ENCODE peak calls at places on chromosome 1, in nine cellular contexts. One of them, this sample, is unnamed.
A peak's percentile ranks its signal among the peaks of the same experiment; 100 is the strongest.

GRCh38 chr1:29583727-29584126 is 347.4 kb downstream of the PTPRU start:
- DNase-seq in endothelial cell of umbilical vein: no peak
- DNase-seq in foreskin keratinocyte: peak; percentile 90
- DNase-seq in spleen: no peak
- DNase-seq in Peyer's patch: no peak
- DNase-seq in uterus: no peak
- DNase-seq in right cardiac atrium: no peak
- DNase-seq in neuronal stem cell: no peak
- DNase-seq in fibroblast of lung: no peak
- DNase-seq in this sample: peak; percentile 96

GRCh38 chr1:16630661-16631247 is 17.4 kb upstream of the NBPF1 start:
- DNase-seq in endothelial cell of umbilical vein: no peak
- DNase-seq in foreskin keratinocyte: no peak
- DNase-seq in spleen: peak; percentile 83
- DNase-seq in Peyer's patch: peak; percentile 16
- DNase-seq in uterus: peak; percentile 36
- DNase-seq in right cardiac atrium: peak; percentile 59
- DNase-seq in neuronal stem cell: no peak
- DNase-seq in fibroblast of lung: no peak
- DNase-seq in this sample: no peak

GRCh38 chr1:190328361-190328760 is 149.3 kb downstream of the BRINP3 start:
- DNase-seq in endothelial cell of umbilical vein: no peak
- DNase-seq in foreskin keratinocyte: no peak
- DNase-seq in spleen: no peak
- DNase-seq in Peyer's patch: no peak
- DNase-seq in uterus: no peak
- DNase-seq in right cardiac atrium: no peak
- DNase-seq in neuronal stem cell: no peak
- DNase-seq in fibroblast of lung: peak; percentile 44
- DNase-seq in this sample: no peak

GRCh38 chr1:40161888-40162397 is 756 bp downstream of the RLF start:
- DNase-seq in endothelial cell of umbilical vein: peak; percentile 42
- DNase-seq in foreskin keratinocyte: no peak
- DNase-seq in spleen: no peak
- DNase-seq in Peyer's patch: peak; percentile 40
- DNase-seq in uterus: no peak
- DNase-seq in right cardiac atrium: no peak
- DNase-seq in neuronal stem cell: no peak
- DNase-seq in fibroblast of lung: no peak
- DNase-seq in this sample: no peak

GRCh38 chr1:40824591-40825429 is 37.4 kb downstream of the CITED4 start:
- DNase-seq in endothelial cell of umbilical vein: no peak
- DNase-seq in foreskin keratinocyte: no peak
- DNase-seq in spleen: no peak
- DNase-seq in Peyer's patch: no peak
- DNase-seq in uterus: no peak
- DNase-seq in right cardiac atrium: no peak
- DNase-seq in neuronal stem cell: peak; percentile 93
- DNase-seq in fibroblast of lung: peak; percentile 81
- DNase-seq in this sample: no peak

GRCh38 chr1:96372881-96373280 is 348.7 kb upstream of the PTBP2 start:
- DNase-seq in endothelial cell of umbilical vein: no peak
- DNase-seq in foreskin keratinocyte: no peak
- DNase-seq in spleen: no peak
- DNase-seq in Peyer's patch: no peak
- DNase-seq in uterus: no peak
- DNase-seq in right cardiac atrium: no peak
- DNase-seq in neuronal stem cell: no peak
- DNase-seq in fibroblast of lung: no peak
- DNase-seq in this sample: no peak

GRCh38 chr1:229379901-229380300 is 37.1 kb upstream of the CCSAP start:
- DNase-seq in endothelial cell of umbilical vein: no peak
- DNase-seq in foreskin keratinocyte: no peak
- DNase-seq in spleen: no peak
- DNase-seq in Peyer's patch: no peak
- DNase-seq in uterus: no peak
- DNase-seq in right cardiac atrium: no peak
- DNase-seq in neuronal stem cell: no peak
- DNase-seq in fibroblast of lung: no peak
- DNase-seq in this sample: no peak

GRCh38 chr1:1619917-1620361 is 4.6 kb downstream of the MIB2 start:
- DNase-seq in endothelial cell of umbilical vein: no peak
- DNase-seq in foreskin keratinocyte: no peak
- DNase-seq in spleen: no peak
- DNase-seq in Peyer's patch: no peak
- DNase-seq in uterus: no peak
- DNase-seq in right cardiac atrium: peak; percentile 72
- DNase-seq in neuronal stem cell: no peak
- DNase-seq in fibroblast of lung: no peak
- DNase-seq in this sample: no peak

GRCh38 chr1:173661271-173661670 is 8.4 kb downstream of the ANKRD45 start:
- DNase-seq in endothelial cell of umbilical vein: no peak
- DNase-seq in foreskin keratinocyte: peak; percentile 26
- DNase-seq in spleen: no peak
- DNase-seq in Peyer's patch: no peak
- DNase-seq in uterus: no peak
- DNase-seq in right cardiac atrium: no peak
- DNase-seq in neuronal stem cell: no peak
- DNase-seq in fibroblast of lung: no peak
- DNase-seq in this sample: peak; percentile 14

GRCh38 chr1:156444407-156445001 is 56.1 kb downstream of the MEF2D start:
- DNase-seq in endothelial cell of umbilical vein: peak; percentile 43
- DNase-seq in foreskin keratinocyte: no peak
- DNase-seq in spleen: no peak
- DNase-seq in Peyer's patch: no peak
- DNase-seq in uterus: no peak
- DNase-seq in right cardiac atrium: no peak
- DNase-seq in neuronal stem cell: no peak
- DNase-seq in fibroblast of lung: peak; percentile 16
- DNase-seq in this sample: no peak

GRCh38 chr1:4662723-4663122 is 8.3 kb downstream of the AJAP1 start:
- DNase-seq in endothelial cell of umbilical vein: no peak
- DNase-seq in foreskin keratinocyte: no peak
- DNase-seq in spleen: no peak
- DNase-seq in Peyer's patch: no peak
- DNase-seq in uterus: no peak
- DNase-seq in right cardiac atrium: no peak
- DNase-seq in neuronal stem cell: no peak
- DNase-seq in fibroblast of lung: no peak
- DNase-seq in this sample: no peak
- H3K27ac ChIP-seq in endothelial cell of umbilical vein: no peak overlapping the region
- H3K27ac ChIP-seq in foreskin keratinocyte: no peak overlapping the region
- H3K27ac ChIP-seq in spleen: no peak overlapping the region
- H3K27ac ChIP-seq in Peyer's patch: no peak overlapping the region
- H3K27ac ChIP-seq in uterus: no peak overlapping the region
- H3K27ac ChIP-seq in right cardiac atrium: no peak overlapping the region
- H3K27ac ChIP-seq in neuronal stem cell: no peak overlapping the region
- H3K27ac ChIP-seq in fibroblast of lung: no peak overlapping the region
- H3K27ac ChIP-seq in this sample: no peak overlapping the region

GRCh38 chr1:33047290-33047689 is 10.6 kb upstream of the AK2 start:
- DNase-seq in endothelial cell of umbilical vein: no peak
- DNase-seq in foreskin keratinocyte: no peak
- DNase-seq in spleen: no peak
- DNase-seq in Peyer's patch: no peak
- DNase-seq in uterus: no peak
- DNase-seq in right cardiac atrium: no peak
- DNase-seq in neuronal stem cell: no peak
- DNase-seq in fibroblast of lung: no peak
- DNase-seq in this sample: no peak

GRCh38 chr1:33047839-33048305 is 11.2 kb upstream of the AK2 start:
- DNase-seq in endothelial cell of umbilical vein: no peak
- DNase-seq in foreskin keratinocyte: peak; percentile 24
- DNase-seq in spleen: no peak
- DNase-seq in Peyer's patch: no peak
- DNase-seq in uterus: no peak
- DNase-seq in right cardiac atrium: no peak
- DNase-seq in neuronal stem cell: no peak
- DNase-seq in fibroblast of lung: peak; percentile 53
- DNase-seq in this sample: no peak

GRCh38 chr1:33049381-33049780 is 12.7 kb upstream of the AK2 start:
- DNase-seq in endothelial cell of umbilical vein: no peak
- DNase-seq in foreskin keratinocyte: no peak
- DNase-seq in spleen: no peak
- DNase-seq in Peyer's patch: no peak
- DNase-seq in uterus: no peak
- DNase-seq in right cardiac atrium: no peak
- DNase-seq in neuronal stem cell: no peak
- DNase-seq in fibroblast of lung: peak; percentile 79
- DNase-seq in this sample: no peak

GRCh38 chr1:33048426-33048825 is 11.7 kb upstream of the AK2 start:
- DNase-seq in endothelial cell of umbilical vein: no peak
- DNase-seq in foreskin keratinocyte: no peak
- DNase-seq in spleen: no peak
- DNase-seq in Peyer's patch: no peak
- DNase-seq in uterus: no peak
- DNase-seq in right cardiac atrium: no peak
- DNase-seq in neuronal stem cell: no peak
- DNase-seq in fibroblast of lung: no peak
- DNase-seq in this sample: no peak

DNA sequence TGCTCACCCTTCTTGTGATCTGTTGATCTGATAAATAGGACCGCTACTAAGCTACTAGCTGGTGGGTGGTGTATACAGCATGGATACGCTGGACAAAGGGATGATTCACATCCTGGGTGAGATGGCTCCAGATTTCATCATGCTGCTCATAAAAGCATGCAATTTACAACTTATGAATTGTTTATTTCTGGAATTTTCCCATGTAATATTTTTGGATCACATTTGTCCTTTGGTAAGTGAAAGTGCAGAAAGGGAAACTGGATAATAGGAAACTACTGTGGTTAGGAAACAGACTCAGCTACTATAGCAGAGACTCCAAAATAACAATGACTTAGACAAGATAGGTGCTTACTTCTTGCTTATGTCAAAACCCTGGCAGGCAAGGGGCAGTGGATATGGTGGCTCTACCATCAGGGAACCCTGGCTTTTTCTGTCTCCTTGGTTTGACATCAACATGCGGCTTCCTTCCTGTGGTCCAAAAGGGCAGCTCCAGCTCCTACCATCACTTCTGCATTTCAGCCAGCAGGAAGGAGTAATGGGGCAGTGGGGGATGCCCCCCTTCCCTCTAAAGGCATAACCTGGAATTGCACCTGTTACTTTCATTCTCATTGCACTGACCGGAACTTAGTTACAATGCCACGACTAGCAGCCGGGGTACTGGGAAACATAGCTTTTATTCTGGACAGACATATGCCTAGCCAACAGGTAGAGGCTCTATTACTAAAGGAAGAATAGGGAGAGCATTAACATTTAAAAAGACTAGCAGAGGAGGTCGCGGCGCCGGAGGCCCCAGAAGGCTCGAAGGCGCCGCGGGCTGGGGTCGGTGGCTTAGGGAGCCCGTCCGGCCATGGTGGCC is 13.8 kb upstream of the AK2 start:
- DNase-seq in endothelial cell of umbilical vein: no peak
- DNase-seq in foreskin keratinocyte: peak; percentile 83
- DNase-seq in spleen: no peak
- DNase-seq in Peyer's patch: no peak
- DNase-seq in uterus: no peak
- DNase-seq in right cardiac atrium: no peak
- DNase-seq in neuronal stem cell: no peak
- DNase-seq in fibroblast of lung: peak; percentile 88
- DNase-seq in this sample: peak; percentile 75
- H3K27ac ChIP-seq in endothelial cell of umbilical vein: no peak overlapping the region
- H3K27ac ChIP-seq in foreskin keratinocyte: peak overlapping the region; percentile 23
- H3K27ac ChIP-seq in spleen: no peak overlapping the region
- H3K27ac ChIP-seq in Peyer's patch: no peak overlapping the region
- H3K27ac ChIP-seq in uterus: no peak overlapping the region
- H3K27ac ChIP-seq in right cardiac atrium: no peak overlapping the region
- H3K27ac ChIP-seq in neuronal stem cell: no peak overlapping the region
- H3K27ac ChIP-seq in fibroblast of lung: no peak overlapping the region
- H3K27ac ChIP-seq in this sample: peak overlapping the region; percentile 92

GRCh38 chr1:228082975-228083870 is 715 bp downstream of the ARF1 start:
- DNase-seq in endothelial cell of umbilical vein: peak; percentile 29
- DNase-seq in foreskin keratinocyte: no peak
- DNase-seq in spleen: peak; percentile 96
- DNase-seq in Peyer's patch: peak; percentile 56
- DNase-seq in uterus: peak; percentile 56
- DNase-seq in right cardiac atrium: peak; percentile 88
- DNase-seq in neuronal stem cell: no peak
- DNase-seq in fibroblast of lung: peak; percentile 44
- DNase-seq in this sample: no peak

GRCh38 chr1:228079601-228080263 is 2.8 kb upstream of the ARF1 start:
- DNase-seq in endothelial cell of umbilical vein: no peak
- DNase-seq in foreskin keratinocyte: no peak
- DNase-seq in spleen: peak; percentile 70
- DNase-seq in Peyer's patch: no peak
- DNase-seq in uterus: no peak
- DNase-seq in right cardiac atrium: no peak
- DNase-seq in neuronal stem cell: no peak
- DNase-seq in fibroblast of lung: no peak
- DNase-seq in this sample: no peak

GRCh38 chr1:228081144-228081543 is 1.4 kb upstream of the ARF1 start:
- DNase-seq in endothelial cell of umbilical vein: no peak
- DNase-seq in foreskin keratinocyte: no peak
- DNase-seq in spleen: peak; percentile 83
- DNase-seq in Peyer's patch: no peak
- DNase-seq in uterus: no peak
- DNase-seq in right cardiac atrium: no peak
- DNase-seq in neuronal stem cell: no peak
- DNase-seq in fibroblast of lung: no peak
- DNase-seq in this sample: no peak

GRCh38 chr1:228082260-228082974 is at the start of gene ARF1:
- DNase-seq in endothelial cell of umbilical vein: peak; percentile 94
- DNase-seq in foreskin keratinocyte: peak; percentile 57
- DNase-seq in spleen: peak; percentile 98
- DNase-seq in Peyer's patch: peak; percentile 89
- DNase-seq in uterus: peak; percentile 88
- DNase-seq in right cardiac atrium: peak; percentile 98
- DNase-seq in neuronal stem cell: peak; percentile 92
- DNase-seq in fibroblast of lung: peak; percentile 87
- DNase-seq in this sample: peak; percentile 51

GRCh38 chr1:228081578-228082259 is 789 bp upstream of the ARF1 start:
- DNase-seq in endothelial cell of umbilical vein: no peak
- DNase-seq in foreskin keratinocyte: no peak
- DNase-seq in spleen: peak; percentile 89
- DNase-seq in Peyer's patch: no peak
- DNase-seq in uterus: no peak
- DNase-seq in right cardiac atrium: no peak
- DNase-seq in neuronal stem cell: peak; percentile 40
- DNase-seq in fibroblast of lung: no peak
- DNase-seq in this sample: no peak
- H3K27ac ChIP-seq in endothelial cell of umbilical vein: peak overlapping the region; percentile 63
- H3K27ac ChIP-seq in foreskin keratinocyte: peak overlapping the region; percentile 67
- H3K27ac ChIP-seq in spleen: peak overlapping the region; percentile 99
- H3K27ac ChIP-seq in Peyer's patch: peak overlapping the region; percentile 98
- H3K27ac ChIP-seq in uterus: peak overlapping the region; percentile 80
- H3K27ac ChIP-seq in right cardiac atrium: peak overlapping the region; percentile 37
- H3K27ac ChIP-seq in neuronal stem cell: peak overlapping the region; percentile 78
- H3K27ac ChIP-seq in fibroblast of lung: peak overlapping the region; percentile 96
- H3K27ac ChIP-seq in this sample: peak overlapping the region; percentile 89

DNA sequence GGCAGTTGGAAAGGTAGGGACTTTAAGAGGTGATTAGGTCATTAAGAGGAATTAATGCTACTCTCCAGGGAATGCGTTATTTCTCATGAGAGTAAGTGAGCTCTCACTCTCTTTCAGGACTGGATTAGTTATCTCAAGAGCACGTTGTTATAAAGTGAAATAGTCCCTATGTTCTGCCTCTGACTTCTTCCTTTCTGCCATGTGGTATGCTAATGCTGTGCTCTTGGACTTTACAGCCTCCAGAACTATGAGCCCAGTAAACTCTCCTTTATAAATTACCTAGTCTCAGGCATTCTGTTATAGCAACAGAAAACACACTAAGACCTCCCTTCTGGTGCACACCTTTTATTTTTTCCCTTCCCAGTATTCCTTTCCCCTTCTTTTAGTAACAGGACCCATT is 187.8 kb downstream of the NR5A2 start:
- DNase-seq in endothelial cell of umbilical vein: no peak
- DNase-seq in foreskin keratinocyte: no peak
- DNase-seq in spleen: no peak
- DNase-seq in Peyer's patch: no peak
- DNase-seq in uterus: no peak
- DNase-seq in right cardiac atrium: no peak
- DNase-seq in neuronal stem cell: no peak
- DNase-seq in fibroblast of lung: no peak
- DNase-seq in this sample: no peak
- H3K27ac ChIP-seq in endothelial cell of umbilical vein: no peak overlapping the region
- H3K27ac ChIP-seq in foreskin keratinocyte: no peak overlapping the region
- H3K27ac ChIP-seq in spleen: no peak overlapping the region
- H3K27ac ChIP-seq in Peyer's patch: no peak overlapping the region
- H3K27ac ChIP-seq in uterus: no peak overlapping the region
- H3K27ac ChIP-seq in right cardiac atrium: no peak overlapping the region
- H3K27ac ChIP-seq in neuronal stem cell: no peak overlapping the region
- H3K27ac ChIP-seq in fibroblast of lung: no peak overlapping the region
- H3K27ac ChIP-seq in this sample: no peak overlapping the region